ENCODE peak calls at places on chromosome 14, in eight cellular contexts. E, X, Y, N, D, S, W and M are unnamed samples. For H3K36me3, the result is how much of the 10 kb centered on the place peaks cover.

GRCh38 chr14:83133986-83134664 is 1600.5 kb upstream of the SEL1L start:
- DNase-seq in E (no peak), X (no peak), Y (no peak), N (no peak), D (no peak), S (no peak), W (peak), M (no peak)

GRCh38 chr14:76908834-76909233 is 82.6 kb downstream of the LRRC74A start:
- DNase-seq in E (no peak), X (no peak), Y (no peak), N (no peak), D (peak), S (peak), W (no peak), M (peak)

GRCh38 chr14:49954171-49954631 is 61.3 kb downstream of the ARF6 start:
- DNase-seq in E (no peak), X (no peak), Y (no peak), N (peak), D (no peak), S (no peak), W (peak), M (no peak)

GRCh38 chr14:104512061-104512460 is 67.5 kb upstream of the C14orf180 start:
- DNase-seq in E (no peak), X (peak), Y (no peak), N (no peak), D (no peak), S (no peak), W (peak), M (no peak)

GRCh38 chr14:36658091-36659009 is 3.3 kb upstream of the PAX9 start:
- DNase-seq in E (no peak), X (no peak), Y (no peak), N (peak), D (no peak), S (no peak), W (peak), M (no peak)

GRCh38 chr14:59711083-59711482 is 134.5 kb upstream of the CCDC175 start:
- DNase-seq in E (no peak), X (no peak), Y (no peak), N (no peak), D (no peak), S (no peak), W (no peak), M (no peak)

GRCh38 chr14:74655597-74656389 is 43.8 kb upstream of the LTBP2 start:
- DNase-seq in E (peak), X (no peak), Y (no peak), N (peak), D (no peak), S (no peak), W (no peak), M (no peak)

GRCh38 chr14:79405511-79405910 is 805.8 kb downstream of the DIO2 start:
- DNase-seq in E (no peak), X (no peak), Y (no peak), N (no peak), D (no peak), S (no peak), W (no peak), M (no peak)

GRCh38 chr14:34361504-34362011 is 100.5 kb downstream of the SPTSSA start:
- DNase-seq in E (no peak), X (no peak), Y (no peak), N (peak), D (no peak), S (no peak), W (no peak), M (no peak)

GRCh38 chr14:85856430-85856829 is 326.5 kb downstream of the FLRT2 start:
- DNase-seq in E (no peak), X (no peak), Y (no peak), N (peak), D (no peak), S (no peak), W (no peak), M (no peak)

GRCh38 chr14:24430143-24430681 is 458 bp downstream of the KHNYN start:
- DNase-seq in E (peak), X (peak), Y (peak), N (peak), D (peak), S (peak), W (peak), M (peak)

GRCh38 chr14:78448483-78449094 is 278.4 kb downstream of the NRXN3 start:
- DNase-seq in E (peak), X (no peak), Y (peak), N (peak), D (peak), S (no peak), W (peak), M (peak)

GRCh38 chr14:37721976-37722659 is 126.7 kb downstream of the TTC6 start:
- DNase-seq in E (no peak), X (no peak), Y (no peak), N (peak), D (no peak), S (no peak), W (no peak), M (no peak)

GRCh38 chr14:103144085-103144484 is 20.8 kb downstream of the TNFAIP2 start:
- DNase-seq in E (no peak), X (no peak), Y (no peak), N (peak), D (no peak), S (no peak), W (no peak), M (no peak)

GRCh38 chr14:57533214-57533613 is 39.6 kb upstream of the CCDC198 start:
- DNase-seq in E (peak), X (no peak), Y (no peak), N (peak), D (no peak), S (no peak), W (peak), M (no peak)

GRCh38 chr14:52042371-52043037 is 26.4 kb downstream of the NID2 start:
- DNase-seq in E (no peak), X (no peak), Y (no peak), N (no peak), D (no peak), S (no peak), W (no peak), M (no peak)

GRCh38 chr14:58637040-58637390 is 747 bp upstream of the DACT1 start:
- DNase-seq in E (peak), X (peak), Y (peak), N (peak), D (peak), S (no peak), W (no peak), M (no peak)

GRCh38 chr14:37584211-37585100 is 10.6 kb downstream of the FOXA1 start:
- DNase-seq in E (no peak), X (no peak), Y (no peak), N (no peak), D (peak), S (no peak), W (peak), M (no peak)

GRCh38 chr14:81200041-81200440 is 20.7 kb downstream of the GTF2A1 start:
- DNase-seq in E (no peak), X (no peak), Y (no peak), N (no peak), D (no peak), S (no peak), W (no peak), M (no peak)
- H3K36me3 ChIP-seq in E (under half), X (half or more), Y (half or more), N (half or more), D (under half), S (under half), W (half or more), M (under half)

GRCh38 chr14:35412281-35413057 is 7.9 kb upstream of the NFKBIA start:
- DNase-seq in E (no peak), X (no peak), Y (no peak), N (no peak), D (no peak), S (no peak), W (no peak), M (no peak)
- H3K4me3 ChIP-seq in E (no peak), X (no peak), Y (peak), N (no peak), D (no peak), S (no peak), W (no peak), M (no peak)

GRCh38 chr14:99937475-99938244 is 127.6 kb upstream of the EVL start:
- DNase-seq in E (no peak), X (no peak), Y (no peak), N (no peak), D (peak), S (no peak), W (no peak), M (no peak)
- H3K36me3 ChIP-seq in E (under half), X (under half), Y (half or more), N (under half), D (under half), S (under half), W (under half), M (under half)

DNA sequence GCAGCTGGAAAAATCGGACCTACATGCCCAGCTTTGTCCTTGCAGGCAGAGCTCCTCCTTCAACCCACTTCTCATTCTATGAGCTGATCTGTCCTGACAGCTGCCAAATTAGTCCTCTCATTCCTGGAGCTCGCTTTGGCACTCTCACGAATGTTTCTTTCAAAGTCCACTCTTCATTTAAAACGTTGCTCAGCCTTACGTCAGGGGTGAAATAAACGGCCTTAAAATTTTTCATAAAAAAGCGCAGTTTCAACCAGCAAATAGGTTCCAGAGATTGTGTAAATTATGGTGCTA is 120.9 kb upstream of the HIF1A start:
- DNase-seq in E (no peak), X (no peak), Y (no peak), N (no peak), D (no peak), S (no peak), W (no peak), M (no peak)
- H3K4me3 ChIP-seq in E (no peak), X (no peak), Y (no peak), N (no peak), D (no peak), S (no peak), W (no peak), M (no peak)